ENCODE peak calls at places on chromosomes 12 and 14, in nine cellular contexts. V is mucosa of descending colon, U is fibroblast of lung, W is cardiac muscle cell, M is lower lobe of right lung, J is body of pancreas, E is DND-41, B is left ventricle myocardium inferior, K is pancreas. D is an unnamed sample. For H3K4me1, the result is how much of the 10 kb centered on the place peaks cover.

GRCh38 chr12:101749657-101750056 is 10.4 kb upstream of the SYCP3 start:
- DNase-seq in V (no peak), M (no peak), B (no peak), E (no peak), U (no peak), W (no peak), J (no peak), K (no peak), D (no peak)

GRCh38 chr14:38618514-38618913 is 362.6 kb upstream of the CLEC14A start:
- DNase-seq in U (no peak), J (no peak), B (no peak), V (no peak), W (no peak), K (no peak), M (no peak), E (no peak), D (no peak)

GRCh38 chr14:99603965-99604765 is at the start of gene CCDC85C:
- DNase-seq in W (peak), V (peak), B (peak), J (peak), U (peak), K (peak), E (peak), M (peak), D (peak)

GRCh38 chr12:38056701-38057689 is 259.6 kb upstream of the ALG10B start:
- DNase-seq in B (no peak), K (no peak), W (no peak), J (no peak), V (no peak), U (no peak), M (no peak), E (no peak), D (no peak)

GRCh38 chr12:70196732-70197361 is 46.4 kb upstream of the CNOT2 start:
- DNase-seq in K (no peak), E (no peak), U (peak), B (no peak), M (no peak), J (no peak), W (peak), V (no peak), D (no peak)

GRCh38 chr12:632102-632696 is 31.0 kb downstream of the NINJ2 start:
- DNase-seq in J (no peak), K (no peak), W (peak), B (no peak), V (no peak), E (no peak), M (no peak), U (peak), D (no peak)

GRCh38 chr14:81927069-81927468 is 393.4 kb upstream of the SEL1L start:
- DNase-seq in U (no peak), M (no peak), V (no peak), B (no peak), K (no peak), J (no peak), W (peak), E (no peak), D (no peak)

GRCh38 chr12:64400041-64400440 is 4.2 kb upstream of the XPOT start:
- DNase-seq in J (no peak), M (no peak), U (peak), E (no peak), V (no peak), B (no peak), W (peak), K (no peak), D (no peak)

GRCh38 chr14:20682435-20683124 is 1.8 kb upstream of the RNASE4 start:
- DNase-seq in M (peak), E (peak), B (peak), K (peak), J (peak), W (peak), V (peak), U (peak), D (peak)

GRCh38 chr14:21095430-21096205 is 2.8 kb downstream of the ZNF219 start:
- DNase-seq in W (peak), K (no peak), V (no peak), J (no peak), U (peak), B (no peak), E (no peak), M (no peak), D (no peak)

GRCh38 chr14:43900173-43900655 is 606.9 kb downstream of the FSCB start:
- DNase-seq in U (no peak), E (no peak), M (no peak), V (no peak), J (no peak), W (no peak), B (no peak), K (no peak), D (no peak)

GRCh38 chr12:48104531-48104930 is 1.3 kb downstream of the SENP1 start:
- DNase-seq in M (no peak), W (no peak), E (no peak), B (no peak), K (no peak), V (no peak), J (no peak), U (no peak), D (no peak)

GRCh38 chr12:91316161-91316759 is 133.6 kb upstream of the DCN start:
- DNase-seq in W (peak), U (peak), J (no peak), V (no peak), E (no peak), K (no peak), M (no peak), B (no peak), D (no peak)

GRCh38 chr14:82125963-82126362 is 592.3 kb upstream of the SEL1L start:
- DNase-seq in E (no peak), V (no peak), U (no peak), W (no peak), M (no peak), J (peak), B (no peak), K (no peak), D (no peak)

GRCh38 chr12:64256166-64256800 is 34.2 kb upstream of the KICS2 start:
- DNase-seq in M (no peak), K (no peak), J (no peak), V (no peak), B (no peak), U (peak), W (peak), E (no peak), D (no peak)

GRCh38 chr12:62933220-62933870 is 1.6 kb downstream of the PPM1H start:
- DNase-seq in M (no peak), E (no peak), U (no peak), W (no peak), V (no peak), J (peak), K (peak), B (peak), D (no peak)

GRCh38 chr12:18683603-18684002 is 54.2 kb downstream of the PLCZ1 start:
- DNase-seq in M (no peak), E (no peak), W (peak), J (no peak), U (peak), V (no peak), K (no peak), B (no peak), D (no peak)

GRCh38 chr14:86221000-86221399 is 691.1 kb downstream of the FLRT2 start:
- DNase-seq in B (no peak), J (no peak), U (no peak), V (no peak), K (no peak), W (no peak), M (no peak), E (peak), D (no peak)

GRCh38 chr12:110733089-110733715 is 9.5 kb downstream of the PPP1CC start:
- DNase-seq in B (no peak), K (no peak), E (no peak), J (peak), U (peak), W (peak), M (no peak), V (no peak), D (no peak)

GRCh38 chr12:38905480-38906351 is at the start of gene CPNE8:
- DNase-seq in K (peak), M (peak), J (peak), W (peak), U (no peak), E (no peak), V (peak), B (peak), D (peak)

GRCh38 chr14:77031680-77032482 is 3.4 kb upstream of the IRF2BPL start:
- DNase-seq in J (peak), V (no peak), B (no peak), W (peak), M (no peak), E (no peak), U (peak), K (no peak), D (no peak)

GRCh38 chr14:50099335-50099734 is 17.0 kb downstream of the VCPKMT start:
- DNase-seq in B (no peak), U (no peak), W (no peak), E (no peak), K (no peak), M (no peak), J (no peak), V (no peak), D (peak)
- H3K4me1 ChIP-seq in B (under half), U (under half), W (under half), E (under half), K (under half), M (under half), J (under half), V (under half), D (under half)

GRCh38 chr12:54358620-54358944 is 5.7 kb downstream of the GPR84 start:
- DNase-seq in V (no peak), M (no peak), J (no peak), W (no peak), K (no peak), E (no peak), U (no peak), B (no peak), D (no peak)

GRCh38 chr12:54358945-54359761 is 5.1 kb downstream of the GPR84 start:
- DNase-seq in M (peak), K (peak), V (peak), E (peak), B (peak), J (peak), U (peak), W (peak), D (peak)

GRCh38 chr12:54356228-54356627 is 8.1 kb downstream of the GPR84 start:
- DNase-seq in U (no peak), W (no peak), J (no peak), V (no peak), K (no peak), M (no peak), B (no peak), E (no peak), D (no peak)

GRCh38 chr12:54356951-54357356 is 7.3 kb downstream of the GPR84 start:
- DNase-seq in V (no peak), E (no peak), M (no peak), W (no peak), B (no peak), U (no peak), J (no peak), K (no peak), D (no peak)

DNA sequence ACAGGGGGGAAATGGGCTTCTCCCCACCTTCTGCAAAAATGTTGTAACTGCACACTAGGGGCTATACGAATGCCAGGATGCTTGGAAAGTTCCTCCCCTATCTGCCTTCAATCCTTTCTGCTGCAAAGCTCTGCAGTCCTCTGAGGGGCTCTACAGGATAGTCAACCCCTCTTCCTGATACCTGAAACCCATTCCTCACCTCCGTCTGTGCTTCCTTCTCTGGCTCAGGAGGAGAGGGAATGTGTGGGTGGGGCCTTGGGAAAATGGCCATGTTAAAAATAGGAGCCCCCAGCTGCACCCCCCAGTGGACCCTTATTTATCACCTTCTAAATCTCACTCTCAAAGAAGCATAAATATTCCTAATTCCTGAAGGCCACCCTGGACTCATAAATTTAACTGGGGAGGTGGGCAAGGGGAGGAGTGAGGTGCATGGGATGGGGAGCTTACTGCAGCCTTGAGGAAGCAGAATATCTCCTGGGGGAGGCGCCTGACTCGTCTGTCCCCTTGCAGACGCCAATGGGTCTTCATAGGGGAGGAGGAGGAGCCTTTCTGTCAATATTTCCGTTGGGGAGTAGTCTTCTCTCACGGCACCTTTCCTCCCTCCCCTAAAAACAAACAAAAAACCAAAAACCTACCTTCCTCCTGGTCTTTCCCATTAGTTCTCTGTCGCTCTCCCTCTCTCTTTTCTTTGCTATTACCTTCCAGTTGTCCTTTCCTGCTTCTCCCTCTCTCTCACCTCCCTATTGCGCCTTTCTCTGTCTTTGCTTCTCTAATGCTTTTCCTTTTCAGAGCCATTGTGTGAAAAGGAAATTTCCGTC is 6.3 kb downstream of the GPR84 start:
- DNase-seq in J (no peak), E (peak), B (no peak), U (no peak), W (no peak), K (no peak), V (no peak), M (no peak), D (no peak)
- H3K4me1 ChIP-seq in J (half or more), E (under half), B (under half), U (under half), W (half or more), K (under half), V (under half), M (under half), D (under half)

GRCh38 chr14:50676814-50677516 is 8.9 kb upstream of the SAV1 start:
- DNase-seq in M (no peak), B (no peak), U (no peak), V (no peak), J (no peak), E (no peak), W (no peak), K (no peak), D (no peak)
- H3K4me1 ChIP-seq in M (under half), B (under half), U (under half), V (under half), J (under half), E (under half), W (under half), K (under half), D (under half)

DNA sequence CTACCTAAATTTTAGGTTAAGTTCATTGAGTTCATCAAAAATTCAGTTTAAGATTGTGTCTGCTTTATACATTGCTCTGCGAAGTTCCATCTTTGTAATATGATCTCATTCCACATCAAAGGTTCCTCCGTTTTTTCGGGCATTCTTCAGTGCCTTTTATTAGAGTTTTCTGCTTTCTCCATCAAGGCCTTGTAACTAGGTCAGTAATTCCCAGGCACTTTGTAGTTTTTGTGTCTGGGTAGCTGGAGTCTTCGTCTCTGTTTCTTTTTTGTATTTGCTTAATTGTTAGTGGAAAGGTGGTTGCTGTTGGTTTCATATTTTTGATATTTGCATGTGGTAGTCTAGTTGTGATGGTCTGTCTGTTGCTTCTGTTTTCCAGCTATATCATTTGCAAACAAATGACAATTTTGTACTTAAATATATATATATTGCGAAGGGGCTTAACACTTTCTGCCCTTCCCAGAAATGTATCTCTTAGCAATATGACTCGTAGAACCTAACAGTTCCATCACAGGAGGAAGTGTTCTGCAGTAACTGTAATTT is 88.6 kb upstream of the DYNC1H1 start:
- DNase-seq in B (no peak), M (no peak), V (no peak), W (no peak), E (no peak), U (no peak), K (no peak), J (no peak), D (no peak)
- H3K4me1 ChIP-seq in B (half or more), M (under half), V (under half), W (under half), E (half or more), U (under half), K (half or more), J (half or more), D (under half)

GRCh38 chr14:32473476-32473875 is 144.4 kb downstream of the AKAP6 start:
- DNase-seq in M (no peak), B (peak), J (peak), V (no peak), U (no peak), K (no peak), W (peak), E (no peak), D (no peak)
- H3K4me1 ChIP-seq in M (under half), B (half or more), J (under half), V (under half), U (under half), K (under half), W (under half), E (under half), D (under half)

GRCh38 chr12:122090759-122091535 is 12.4 kb downstream of the MLXIP start:
- DNase-seq in K (peak), J (peak), U (peak), B (no peak), M (no peak), W (peak), E (no peak), V (no peak), D (no peak)
- H3K4me1 ChIP-seq in K (under half), J (half or more), U (under half), B (half or more), M (half or more), W (under half), E (under half), V (half or more), D (under half)

GRCh38 chr12:96056646-96057455 is 21.5 kb upstream of the LTA4H start:
- DNase-seq in W (no peak), K (no peak), E (no peak), M (no peak), J (no peak), B (no peak), V (no peak), U (no peak), D (no peak)

GRCh38 chr12:96061864-96062453 is 26.6 kb upstream of the LTA4H start:
- DNase-seq in E (peak), B (peak), V (no peak), K (peak), J (peak), U (peak), W (peak), M (peak), D (peak)

GRCh38 chr12:96061323-96061722 is 25.9 kb upstream of the LTA4H start:
- DNase-seq in K (no peak), W (no peak), J (no peak), V (no peak), B (no peak), M (no peak), E (no peak), U (no peak), D (no peak)

GRCh38 chr12:96063046-96063445 is 27.7 kb upstream of the LTA4H start:
- DNase-seq in J (no peak), V (no peak), U (peak), K (no peak), M (no peak), W (peak), E (no peak), B (no peak), D (no peak)

DNA sequence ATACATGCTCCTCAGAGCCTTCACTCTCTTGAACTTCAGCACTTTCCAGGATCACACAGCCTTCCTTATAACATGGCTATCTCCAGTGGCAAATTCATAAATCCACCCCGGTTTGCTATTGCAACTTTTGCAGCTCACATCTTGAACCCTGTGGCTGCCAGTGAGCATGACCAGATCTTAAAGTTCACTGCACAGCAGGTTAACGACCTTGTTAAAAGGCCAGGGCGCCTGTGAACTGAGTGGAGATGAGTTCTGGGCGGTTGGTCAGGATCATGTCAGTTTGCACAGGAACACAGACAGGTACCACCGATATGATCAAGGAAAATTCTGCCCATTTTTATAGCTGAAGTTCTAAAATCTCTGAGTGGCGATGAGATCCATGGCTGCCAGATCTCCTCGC is 24.7 kb upstream of the LTA4H start:
- DNase-seq in W (no peak), B (no peak), M (no peak), V (no peak), J (no peak), E (no peak), K (no peak), U (no peak), D (no peak)
- H3K4me1 ChIP-seq in W (under half), B (under half), M (under half), V (under half), J (under half), E (under half), K (under half), U (under half), D (under half)